ENCODE peak calls at places on chromosomes 16 and 17, in four cellular contexts. G is CD4-positive, CD25-positive, alpha-beta regulatory T cell; H is HCT116; A is neural progenitor cell. D is an unnamed sample. For H3K36me3, the result is how much of the 10 kb centered on the place peaks cover.

GRCh38 chr16:87487361-87487924 is 5.4 kb downstream of the ZCCHC14 start:
- DNase-seq in G (peak), A (peak), H (peak), D (peak)

GRCh38 chr17:37305406-37305905 is 70.3 kb upstream of the C17orf78 start:
- DNase-seq in G (no peak), H (no peak), A (no peak), D (no peak)

GRCh38 chr17:80295146-80295545 is 34.5 kb downstream of the RNF213 start:
- DNase-seq in G (no peak), H (no peak), A (no peak), D (no peak)

GRCh38 chr17:14712471-14713075 is 411.7 kb downstream of the HS3ST3B1 start:
- DNase-seq in A (no peak), H (no peak), G (no peak), D (no peak)

GRCh38 chr16:3536271-3536671 is 35.5 kb downstream of the CLUAP1 start:
- DNase-seq in G (no peak), A (no peak), H (no peak), D (no peak)

GRCh38 chr17:35010093-35010492 is 29.8 kb downstream of the LIG3 start:
- DNase-seq in A (no peak), G (no peak), H (no peak), D (no peak)

GRCh38 chr16:77288222-77288621 is 89.0 kb downstream of the SYCE1L start:
- DNase-seq in G (no peak), H (no peak), A (no peak), D (no peak)

GRCh38 chr17:58184308-58184985 is 8.1 kb upstream of the EPX start:
- DNase-seq in A (peak), H (peak), G (no peak), D (no peak)

GRCh38 chr17:27519550-27519949 is 63.3 kb downstream of the KSR1 start:
- DNase-seq in G (no peak), A (no peak), H (no peak), D (no peak)

GRCh38 chr16:1311738-1312458 is 2.5 kb downstream of the UBE2I start:
- DNase-seq in G (no peak), H (no peak), A (no peak), D (no peak)

GRCh38 chr17:10033449-10033848 is 128.4 kb upstream of the RCVRN start:
- DNase-seq in H (no peak), A (peak), G (no peak), D (no peak)

GRCh38 chr17:65181237-65182061 is 44.3 kb downstream of the RGS9 start:
- DNase-seq in G (peak), H (no peak), A (no peak), D (no peak)

GRCh38 chr17:53462393-53462811 is 360.3 kb upstream of the KIF2B start:
- DNase-seq in A (no peak), H (no peak), G (no peak), D (no peak)

GRCh38 chr16:19698480-19699465 is 19.3 kb downstream of the KNOP1 start:
- DNase-seq in A (no peak), H (no peak), G (no peak), D (no peak)

GRCh38 chr17:30761058-30761457 is 63.4 kb downstream of the CRLF3 start:
- DNase-seq in G (no peak), H (no peak), A (no peak), D (no peak)

GRCh38 chr17:13024526-13025263 is 6.9 kb upstream of the ELAC2 start:
- DNase-seq in G (peak), H (no peak), A (peak), D (peak)

GRCh38 chr17:45794840-45795239 is 10.7 kb downstream of the CRHR1 start:
- DNase-seq in H (no peak), A (peak), G (no peak), D (no peak)

GRCh38 chr17:72185571-72185970 is 64.8 kb downstream of the SOX9 start:
- DNase-seq in A (no peak), H (no peak), G (no peak), D (no peak)

GRCh38 chr16:56515665-56516064 is 4.2 kb downstream of the BBS2 start:
- DNase-seq in A (no peak), G (no peak), H (no peak), D (no peak)

GRCh38 chr16:54284319-54284930 is 2.2 kb downstream of the IRX3 start:
- DNase-seq in H (no peak), A (peak), G (no peak), D (no peak)

GRCh38 chr17:32516940-32517711 is 30.3 kb downstream of the CDK5R1 start:
- DNase-seq in G (no peak), A (no peak), H (no peak), D (no peak)

GRCh38 chr17:8210761-8211458 is 535 bp upstream of the AURKB start:
- DNase-seq in G (no peak), A (no peak), H (no peak), D (no peak)

GRCh38 chr17:76775021-76775420 is 37.1 kb downstream of the MFSD11 start:
- DNase-seq in A (no peak), H (no peak), G (no peak), D (no peak)

GRCh38 chr16:84563776-84564420 is 54.0 kb downstream of the COTL1 start:
- DNase-seq in H (no peak), A (no peak), G (no peak), D (no peak)

GRCh38 chr16:77834600-77834963 is 46.2 kb downstream of the VAT1L start:
- DNase-seq in A (no peak), H (no peak), G (no peak), D (no peak)

GRCh38 chr17:76196675-76197074 is 43.6 kb downstream of the RNF157 start:
- DNase-seq in G (no peak), A (no peak), H (no peak), D (peak)

GRCh38 chr16:85195271-85195647 is 83.0 kb upstream of the CIBAR2 start:
- DNase-seq in G (no peak), A (no peak), H (no peak), D (no peak)

GRCh38 chr16:51524555-51525373 is 373.7 kb upstream of the SALL1 start:
- DNase-seq in H (no peak), A (no peak), G (no peak), D (no peak)

GRCh38 chr16:1606774-1607173 is 5.1 kb downstream of the IFT140 start:
- DNase-seq in A (no peak), H (no peak), G (no peak), D (no peak)

DNA sequence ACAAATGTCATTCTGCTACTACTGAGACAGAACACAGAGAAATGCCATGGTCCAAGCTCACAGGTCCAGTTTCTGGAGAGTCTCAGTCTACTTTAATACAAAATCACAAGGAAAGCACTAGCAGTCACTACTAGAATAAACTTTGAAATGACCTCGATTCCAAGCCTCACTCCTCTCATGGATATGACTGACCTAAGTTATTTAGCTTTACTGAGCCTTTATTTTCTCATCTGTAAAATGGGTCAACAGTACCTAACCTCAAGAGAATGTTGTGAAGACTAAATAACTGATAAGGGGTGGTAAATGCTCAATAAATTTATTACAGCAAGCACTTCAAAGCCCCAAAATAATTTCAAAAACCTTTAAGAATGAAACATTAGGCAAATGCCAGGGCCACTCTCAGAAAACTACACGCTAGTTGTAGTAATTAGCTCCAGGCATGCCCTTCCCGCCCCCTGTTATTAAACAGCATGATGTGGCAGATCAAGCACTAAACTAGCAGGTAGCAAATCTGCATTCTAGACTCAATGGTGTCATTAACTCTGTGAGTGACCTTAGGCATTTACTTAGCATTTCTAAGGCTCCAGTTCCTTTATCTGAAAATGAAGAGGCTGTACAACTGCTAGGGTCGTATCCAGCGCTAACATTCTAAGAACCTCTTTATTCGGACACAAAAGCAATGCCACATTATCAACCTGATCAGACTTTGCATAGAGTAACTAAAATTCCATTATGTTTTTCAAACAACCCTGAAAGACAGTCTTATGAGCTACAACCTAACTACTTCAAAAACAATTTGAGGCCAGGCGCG is 8.4 kb downstream of the GSPT1 start:
- DNase-seq in A (no peak), H (no peak), G (no peak), D (no peak)
- H3K36me3 ChIP-seq in A (under half), H (under half), G (under half), D (under half)

GRCh38 chr17:20922128-20922670 is 120.6 kb downstream of the USP22 start:
- DNase-seq in G (no peak), A (no peak), H (no peak), D (no peak)
- H3K27ac ChIP-seq in G (no peak), A (peak), H (no peak), D (peak)

GRCh38 chr16:16076400-16076901 is 127.0 kb downstream of the ABCC1 start:
- DNase-seq in H (no peak), A (no peak), G (no peak), D (no peak)

GRCh38 chr16:16071631-16072244 is 122.3 kb downstream of the ABCC1 start:
- DNase-seq in H (no peak), G (no peak), A (no peak), D (no peak)

GRCh38 chr16:16080465-16081065 is 131.1 kb downstream of the ABCC1 start:
- DNase-seq in A (peak), G (no peak), H (no peak), D (no peak)

GRCh38 chr16:16073884-16074781 is 124.7 kb downstream of the ABCC1 start:
- DNase-seq in G (no peak), A (peak), H (no peak), D (peak)

GRCh38 chr16:16075463-16076399 is 126.3 kb downstream of the ABCC1 start:
- DNase-seq in H (no peak), A (no peak), G (no peak), D (peak)
- H3K36me3 ChIP-seq in H (under half), A (under half), G (half or more), D (half or more)

GRCh38 chr16:66359012-66359411 is 7.5 kb upstream of the CDH5 start:
- DNase-seq in H (no peak), G (no peak), A (no peak), D (peak)
- H3K27ac ChIP-seq in H (no peak), G (no peak), A (no peak), D (peak)

GRCh38 chr17:43016216-43016615 is 6.0 kb downstream of the VAT1 start:
- DNase-seq in A (no peak), G (no peak), H (no peak), D (no peak)
- H3K36me3 ChIP-seq in A (under half), G (under half), H (under half), D (half or more)

DNA sequence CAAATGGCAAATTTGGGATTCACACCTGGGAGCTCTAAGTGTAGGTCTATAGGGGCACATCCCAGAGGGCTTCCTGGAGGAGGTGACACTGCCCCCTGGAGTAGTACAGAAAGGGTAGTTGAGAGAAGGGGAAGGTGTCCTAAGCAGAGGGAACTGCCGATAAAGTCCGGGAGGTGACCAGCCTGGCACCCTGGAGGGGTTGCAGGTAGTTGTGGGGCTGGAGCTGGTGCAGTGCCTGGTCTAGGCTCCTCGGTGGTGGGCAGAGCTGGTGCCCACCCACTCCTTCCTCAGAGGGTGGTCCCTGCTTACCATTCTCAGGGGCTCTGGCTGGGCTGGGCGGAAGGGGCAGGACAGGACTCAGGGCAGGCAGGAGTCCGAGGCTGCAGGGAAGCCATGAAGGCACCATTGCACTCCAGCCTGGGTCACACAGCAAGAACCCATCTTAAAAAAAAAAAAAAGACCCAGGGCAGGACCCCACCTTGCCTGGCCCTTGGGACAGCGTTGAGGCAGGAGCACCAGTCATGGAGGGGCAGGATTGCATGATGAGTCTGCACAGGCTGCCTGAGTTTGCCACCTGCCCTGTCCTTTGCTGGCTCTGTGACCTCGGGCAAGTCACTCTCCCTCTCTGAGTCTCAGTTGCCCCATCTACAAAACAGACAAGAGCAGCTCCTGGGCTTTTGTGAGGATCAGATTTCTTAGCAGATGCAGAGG is 43.8 kb downstream of the LAT start:
- DNase-seq in A (no peak), H (no peak), G (no peak), D (peak)
- H3K27ac ChIP-seq in A (no peak), H (no peak), G (no peak), D (no peak)

DNA sequence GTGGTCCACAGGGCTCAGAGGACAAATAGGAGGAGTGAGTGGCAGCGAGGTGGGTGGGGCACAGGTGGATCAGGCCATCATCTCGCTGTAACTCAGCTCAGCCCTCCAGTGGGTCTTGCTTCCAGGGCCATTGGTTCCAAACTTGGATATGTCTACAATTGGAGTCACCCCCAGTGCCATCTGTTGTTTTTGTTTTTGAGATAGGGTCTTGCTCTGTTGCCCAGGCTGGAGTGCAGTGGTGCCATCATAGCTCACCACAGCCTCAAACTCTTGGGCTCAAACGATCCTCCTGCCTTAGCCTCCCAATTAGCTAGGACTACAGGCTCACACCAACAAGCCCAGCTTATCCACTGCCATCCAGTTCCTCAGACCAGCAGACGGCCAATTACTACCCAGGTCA is 45.9 kb downstream of the DDX19A start:
- DNase-seq in A (no peak), H (no peak), G (no peak), D (no peak)
- H3K36me3 ChIP-seq in A (under half), H (under half), G (under half), D (under half)

GRCh38 chr17:38588775-38589174 is 17.0 kb downstream of the SRCIN1 start:
- DNase-seq in A (no peak), H (no peak), G (no peak), D (no peak)
- H3K27ac ChIP-seq in A (no peak), H (no peak), G (no peak), D (no peak)

D was measured in upper lobe of right lung.